ENCODE peak calls at places on chromosomes 2 and 18, in seven cellular contexts. O, I, C, S, Z, N and H are unnamed samples.

GRCh38 chr2:73981081-73981968 is 3.4 kb upstream of the TET3 start:
- DNase-seq in N (no peak), Z (no peak), S (peak), I (no peak), C (peak), O (peak), H (peak)

GRCh38 chr2:58107803-58108710 is 61.5 kb downstream of the VRK2 start:
- DNase-seq in Z (no peak), S (no peak), I (no peak), N (no peak), C (peak), O (no peak), H (peak)

GRCh38 chr2:241187101-241187690 is 1.3 kb upstream of the ANO7 start:
- DNase-seq in C (no peak), N (no peak), S (no peak), I (no peak), O (no peak), Z (no peak), H (no peak)

GRCh38 chr2:219289537-219290361 is 10.6 kb downstream of the DNAJB2 start:
- DNase-seq in I (no peak), N (no peak), Z (peak), S (peak), O (peak), C (peak), H (peak)

GRCh38 chr2:40760071-40760666 is 308.3 kb upstream of the SLC8A1 start:
- DNase-seq in N (no peak), Z (peak), O (no peak), C (peak), S (no peak), I (no peak), H (peak)

GRCh38 chr18:55320399-55321255 is 267.4 kb downstream of the TCF4 start:
- DNase-seq in O (no peak), I (no peak), Z (peak), N (no peak), C (peak), S (no peak), H (peak)

GRCh38 chr18:7558769-7559168 is 8.3 kb upstream of the PTPRM start:
- DNase-seq in S (no peak), Z (no peak), O (no peak), N (no peak), I (no peak), C (no peak), H (no peak)

GRCh38 chr2:241798631-241799521 is 10.1 kb upstream of the NEU4 start:
- DNase-seq in O (no peak), N (no peak), Z (no peak), C (no peak), S (peak), I (no peak), H (no peak)

GRCh38 chr18:75818336-75818735 is 390.8 kb upstream of the SMIM21 start:
- DNase-seq in C (no peak), S (no peak), N (no peak), Z (no peak), O (no peak), I (no peak), H (no peak)

GRCh38 chr2:237453671-237454070 is 33.4 kb upstream of the MLPH start:
- DNase-seq in I (no peak), N (peak), C (no peak), Z (no peak), S (no peak), O (no peak), H (no peak)

GRCh38 chr2:239381709-239382134 is 19.1 kb downstream of the HDAC4 start:
- DNase-seq in I (no peak), S (no peak), C (no peak), O (peak), N (no peak), Z (no peak), H (no peak)

GRCh38 chr18:37322497-37323035 is 243.0 kb downstream of the CELF4 start:
- DNase-seq in N (no peak), O (no peak), C (peak), S (peak), I (no peak), Z (peak), H (peak)

GRCh38 chr18:35143615-35144596 is 96.9 kb upstream of the ZNF397 start:
- DNase-seq in O (peak), N (peak), I (peak), S (peak), Z (peak), C (peak), H (peak)